ENCODE peak calls at places on chromosomes 13 and 19, in six cellular contexts. D, B, V, E, X and K are unnamed samples.

GRCh38 chr13:109093988-109094387 is 464.6 kb downstream of the MYO16 start:
- DNase-seq in B (no peak), V (no peak), D (no peak), X (no peak), E (no peak), K (no peak)

GRCh38 chr19:54100560-54100959 is at the start of gene OSCAR:
- DNase-seq in X (no peak), E (no peak), D (no peak), B (no peak), V (no peak), K (no peak)

GRCh38 chr13:111115841-111116500 is 861 bp downstream of the ARHGEF7 start:
- DNase-seq in B (no peak), E (no peak), V (no peak), D (peak), X (peak), K (no peak)

GRCh38 chr19:39218230-39219007 is 14.4 kb upstream of the SYCN start:
- DNase-seq in E (no peak), D (no peak), V (no peak), X (no peak), B (no peak), K (no peak)

GRCh38 chr13:44575741-44576395 is at the start of gene TSC22D1:
- DNase-seq in D (peak), E (peak), B (no peak), V (peak), X (peak), K (no peak)

GRCh38 chr13:71374471-71375041 is 492.4 kb downstream of the DACH1 start:
- DNase-seq in X (no peak), D (no peak), V (no peak), B (no peak), E (no peak), K (no peak)

GRCh38 chr19:35689836-35690235 is 14.5 kb upstream of the ZBTB32 start:
- DNase-seq in E (no peak), D (no peak), X (no peak), B (no peak), V (no peak), K (no peak)

GRCh38 chr19:57363734-57364181 is 407 bp downstream of the TRAPPC2B start:
- DNase-seq in E (no peak), D (no peak), B (peak), V (no peak), X (peak), K (no peak)

GRCh38 chr19:33373701-33374405 is at the start of gene CEBPG:
- DNase-seq in B (peak), V (peak), X (peak), E (no peak), D (peak), K (peak)

GRCh38 chr19:1081301-1082164 is 13.6 kb downstream of the POLR2E start:
- DNase-seq in B (no peak), X (no peak), D (no peak), V (no peak), E (no peak), K (no peak)

GRCh38 chr19:13953021-13953531 is 767 bp downstream of the DCAF15 start:
- DNase-seq in X (peak), V (no peak), E (peak), B (peak), D (no peak), K (no peak)

GRCh38 chr13:101916108-101916757 is 463.8 kb downstream of the ITGBL1 start:
- DNase-seq in X (peak), E (no peak), B (no peak), D (no peak), V (no peak), K (no peak)

GRCh38 chr19:3131168-3131567 is 4.7 kb upstream of the GNA15 start:
- DNase-seq in D (no peak), B (no peak), X (no peak), V (no peak), E (no peak), K (no peak)
- H3K4me3 ChIP-seq in D (no peak), B (no peak), X (no peak), V (no peak), E (no peak), K (no peak)

DNA sequence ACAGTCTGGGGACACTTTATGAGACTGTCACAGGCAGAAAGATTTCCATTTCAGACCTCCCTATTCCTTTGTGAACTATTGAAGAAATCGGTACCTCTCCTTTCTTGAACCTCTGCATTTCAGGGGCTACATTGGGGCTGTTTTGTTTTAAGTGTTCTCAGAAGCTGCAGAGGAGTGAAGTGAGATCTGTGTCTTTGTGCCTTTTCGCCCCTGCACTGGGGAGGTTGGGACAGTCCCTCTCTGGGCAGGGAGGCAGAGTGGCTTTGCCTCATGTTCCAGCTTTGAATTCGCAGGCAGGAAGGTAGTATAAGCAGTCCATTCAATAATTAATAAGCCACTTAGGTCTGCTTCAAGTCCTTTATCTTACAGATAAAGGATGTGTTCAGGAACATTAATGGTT is 9.5 kb upstream of the AMER2 start:
- DNase-seq in E (no peak), V (no peak), B (no peak), X (no peak), D (no peak), K (no peak)
- H3K4me3 ChIP-seq in E (no peak), V (no peak), B (no peak), X (no peak), D (no peak), K (no peak)

GRCh38 chr13:74062933-74063332 is 71.3 kb downstream of the KLF12 start:
- DNase-seq in V (peak), B (peak), X (peak), D (no peak), E (peak), K (no peak)
- H3K4me3 ChIP-seq in V (peak), B (peak), X (no peak), D (no peak), E (no peak), K (no peak)

DNA sequence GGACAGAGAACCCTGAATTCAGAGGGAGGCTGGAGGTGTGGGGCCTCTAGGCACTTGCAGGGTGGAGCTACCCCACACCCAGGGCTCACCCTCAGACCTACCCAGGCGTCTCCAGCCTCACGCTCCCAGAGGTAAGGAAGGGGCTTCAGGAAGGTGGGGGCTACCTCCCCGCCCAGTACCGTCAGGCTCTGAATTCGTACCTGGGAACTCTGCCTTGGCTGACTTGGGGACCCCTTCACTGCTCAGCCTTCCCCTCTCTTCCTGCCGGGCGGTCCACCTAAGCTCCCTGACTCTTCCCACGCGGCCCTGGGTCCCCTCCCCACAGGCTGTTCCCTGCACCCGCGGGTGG is 28.5 kb upstream of the PARP4 start:
- DNase-seq in D (no peak), E (no peak), B (no peak), V (no peak), X (no peak), K (no peak)
- H3K4me3 ChIP-seq in D (no peak), E (peak), B (no peak), V (peak), X (no peak), K (no peak)

DNA sequence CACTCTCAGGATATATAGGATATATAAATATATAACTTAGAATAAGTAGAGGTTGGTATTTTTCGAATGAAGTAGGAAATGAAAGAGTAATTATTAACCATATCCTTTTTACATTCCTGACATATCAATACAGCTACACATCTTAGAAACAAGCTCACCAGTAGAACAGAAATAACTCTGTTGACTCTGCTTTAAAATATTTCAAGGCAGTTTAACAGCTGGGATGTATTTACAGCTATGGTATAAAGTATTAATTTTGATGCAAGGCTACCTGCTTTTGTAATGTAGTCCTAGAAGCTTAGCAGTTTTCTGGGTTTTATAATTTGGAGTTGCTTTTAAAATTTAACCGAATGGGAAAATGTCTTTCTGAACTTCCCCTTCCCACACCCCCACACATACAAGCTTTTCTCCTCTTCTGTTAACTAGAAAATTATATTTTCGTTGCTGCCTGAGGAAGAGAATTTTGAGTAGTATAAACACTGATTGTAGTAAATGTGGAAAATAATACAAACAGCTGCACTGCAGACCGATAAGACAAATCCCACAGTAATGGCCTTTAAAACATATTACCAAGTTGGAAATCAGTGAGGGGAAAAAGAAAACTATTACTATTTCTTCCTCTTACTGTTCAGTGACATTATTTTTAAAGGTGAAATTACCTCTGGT is 147.7 kb downstream of the GGACT start:
- DNase-seq in X (peak), D (no peak), V (no peak), E (no peak), B (no peak), K (no peak)
- H3K4me3 ChIP-seq in X (no peak), D (no peak), V (no peak), E (no peak), B (no peak), K (no peak)

GRCh38 chr19:44277331-44277730 is 17.6 kb downstream of the ZNF233 start:
- DNase-seq in E (no peak), D (no peak), V (no peak), B (no peak), X (no peak), K (no peak)
- H3K4me3 ChIP-seq in E (no peak), D (no peak), V (no peak), B (no peak), X (no peak), K (no peak)

GRCh38 chr19:43639507-43640423 is at the start of gene CADM4:
- DNase-seq in V (peak), B (no peak), E (peak), D (peak), X (no peak), K (peak)
- H3K4me3 ChIP-seq in V (peak), B (no peak), E (peak), D (peak), X (peak), K (peak)

DNA sequence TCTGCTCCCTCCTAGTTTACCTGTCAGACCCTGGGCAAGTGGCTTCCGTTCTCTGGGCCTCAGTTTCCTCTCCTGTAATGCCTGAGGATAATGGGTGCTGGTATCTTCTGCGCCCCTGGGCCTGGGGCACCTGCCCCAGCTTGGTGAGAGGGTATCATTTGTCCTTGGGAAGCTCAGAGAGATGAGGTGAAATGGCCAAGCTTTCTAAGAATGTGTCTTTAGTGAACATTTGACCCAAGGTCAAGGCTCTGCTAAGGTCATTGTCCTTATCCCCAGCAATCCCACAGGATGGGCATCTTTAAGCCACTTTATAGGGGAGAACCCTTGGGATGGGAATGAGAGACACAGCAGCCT is 1.3 kb upstream of the NFIC start:
- DNase-seq in D (no peak), X (no peak), E (no peak), V (no peak), B (no peak), K (no peak)
- H3K4me3 ChIP-seq in D (no peak), X (no peak), E (no peak), V (no peak), B (no peak), K (no peak)